ENCODE peak calls at places on chromosomes 3 and 15, in four cellular contexts. L, A, M and Z are unnamed samples.

GRCh38 chr3:4323246-4324027 is 20.3 kb downstream of the SETMAR start:
- DNase-seq in M (no peak), A (peak), L (no peak), Z (no peak)

GRCh38 chr3:100966807-100967206 is 26.4 kb downstream of the ABI3BP start:
- DNase-seq in A (peak), M (no peak), L (no peak), Z (no peak)

GRCh38 chr3:51942603-51943450 is 664 bp downstream of the PARP3 start:
- DNase-seq in L (peak), A (peak), M (peak), Z (peak)

GRCh38 chr3:192819001-192819569 is 91.7 kb upstream of the FGF12 start:
- DNase-seq in A (peak), L (no peak), M (peak), Z (peak)

GRCh38 chr3:138935864-138936762 is 10.8 kb downstream of the FOXL2 start:
- DNase-seq in L (peak), M (peak), A (peak), Z (peak)

GRCh38 chr3:195460355-195460754 is 17.5 kb upstream of the ACAP2 start:
- DNase-seq in M (no peak), L (no peak), A (no peak), Z (no peak)

GRCh38 chr3:11950576-11950975 is 53.6 kb upstream of the SYN2 start:
- DNase-seq in A (no peak), L (no peak), M (no peak), Z (no peak)

GRCh38 chr3:185270956-185271332 is 17.1 kb upstream of the EHHADH start:
- DNase-seq in M (no peak), L (no peak), A (no peak), Z (no peak)

GRCh38 chr15:56076651-56077050 is 83.2 kb upstream of the NEDD4 start:
- DNase-seq in M (no peak), A (no peak), L (no peak), Z (no peak)

GRCh38 chr3:66195347-66195783 is 25.4 kb upstream of the SLC25A26 start:
- DNase-seq in A (peak), M (peak), L (peak), Z (peak)

GRCh38 chr15:96325579-96326331 is 4.7 kb upstream of the NR2F2 start:
- DNase-seq in L (no peak), M (peak), A (peak), Z (peak)

GRCh38 chr15:63501256-63502089 is 2.9 kb upstream of the USP3 start:
- DNase-seq in A (peak), M (peak), L (peak), Z (peak)

GRCh38 chr15:82093774-82094211 is 48.0 kb upstream of the MEX3B start:
- DNase-seq in A (peak), M (peak), L (no peak), Z (peak)

GRCh38 chr15:90955911-90956310 is 1.2 kb downstream of the RCCD1 start:
- DNase-seq in M (no peak), A (no peak), L (no peak), Z (no peak)

GRCh38 chr3:13080026-13080425 is 6.8 kb upstream of the IQSEC1 start:
- DNase-seq in L (no peak), A (no peak), M (no peak), Z (no peak)

GRCh38 chr3:99666201-99666600 is 27.8 kb downstream of the COL8A1 start:
- DNase-seq in M (no peak), L (no peak), A (no peak), Z (no peak)
- H3K4me2 ChIP-seq in M (peak), L (no peak), A (peak), Z (no peak)

GRCh38 chr15:39573844-39574243 is 7.0 kb upstream of the THBS1 start:
- DNase-seq in A (peak), L (no peak), M (peak), Z (no peak)

GRCh38 chr15:39575180-39575579 is 5.7 kb upstream of the THBS1 start:
- DNase-seq in L (no peak), M (no peak), A (no peak), Z (no peak)

GRCh38 chr15:39578851-39579486 is 1.9 kb upstream of the THBS1 start:
- DNase-seq in A (peak), M (peak), L (no peak), Z (no peak)

GRCh38 chr15:39574416-39574815 is 6.5 kb upstream of the THBS1 start:
- DNase-seq in A (no peak), M (no peak), L (no peak), Z (no peak)

DNA sequence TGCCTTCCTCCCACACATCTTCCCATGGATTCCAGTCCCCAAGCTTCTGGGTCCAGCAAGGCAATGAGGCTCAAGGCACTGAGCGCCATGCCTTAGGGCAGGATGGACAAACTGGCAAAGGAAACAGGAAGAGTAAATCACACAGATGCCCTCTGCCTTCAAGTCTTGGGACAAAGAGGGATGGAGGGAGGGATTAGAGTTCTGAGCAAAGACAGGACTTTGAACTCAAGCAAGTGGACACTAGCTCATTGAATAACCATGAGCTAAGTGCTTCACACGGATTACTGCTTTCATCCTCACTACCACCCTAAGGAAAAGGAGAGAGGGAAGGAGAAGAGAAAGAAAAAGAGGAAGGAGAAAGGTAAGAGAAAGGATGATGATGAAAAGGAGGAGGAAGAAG is 7.6 kb upstream of the THBS1 start:
- DNase-seq in A (no peak), L (no peak), M (no peak), Z (no peak)
- H3K9ac ChIP-seq in A (no peak), L (no peak), M (no peak), Z (no peak)

DNA sequence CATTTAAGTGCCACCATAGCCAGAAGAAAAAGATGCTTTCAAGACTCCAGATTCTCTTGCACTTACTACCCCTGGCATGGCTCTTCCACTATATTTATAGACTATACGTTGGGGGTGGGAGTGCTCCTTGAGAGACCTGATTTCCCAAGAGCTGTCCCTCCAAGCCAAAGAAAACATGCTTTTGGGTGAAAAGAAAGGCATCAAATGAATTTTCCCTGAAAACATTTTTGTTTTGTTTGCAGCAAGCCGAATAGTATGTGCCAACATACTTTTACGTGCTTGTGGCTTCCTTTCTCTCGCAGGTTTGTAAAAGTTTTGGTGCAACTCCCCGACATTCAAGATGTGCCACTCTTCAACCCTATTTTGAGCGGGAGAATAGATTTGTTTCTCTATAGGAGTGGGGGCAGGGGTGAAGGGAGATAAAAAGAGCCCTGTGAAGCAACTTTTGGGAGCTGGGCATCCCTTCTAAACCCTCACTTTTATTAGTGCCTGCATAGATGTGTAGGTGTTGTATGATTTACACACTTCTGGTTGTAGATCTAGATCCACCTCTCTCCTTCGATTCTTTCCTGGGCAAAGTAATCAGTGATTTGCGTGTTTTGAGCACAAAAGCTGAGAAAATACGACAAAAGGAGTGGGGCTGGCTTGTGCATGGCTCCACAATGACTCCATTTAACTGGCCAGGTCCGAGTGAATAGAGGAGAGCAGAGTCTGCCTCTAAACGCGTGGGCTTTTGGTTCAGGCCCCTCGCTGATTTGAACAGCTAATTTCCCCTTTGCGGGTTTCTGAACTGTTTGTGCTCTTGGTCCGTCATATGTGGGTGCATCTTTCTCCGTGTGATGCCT is 17.6 kb downstream of the SOX2 start:
- DNase-seq in L (no peak), A (no peak), M (no peak), Z (peak)
- H3K27ac ChIP-seq in L (no peak), A (no peak), M (no peak), Z (no peak)

GRCh38 chr15:33188654-33189257 is 5.8 kb downstream of the FMN1 start:
- DNase-seq in M (no peak), L (no peak), A (no peak), Z (no peak)
- H3K4me2 ChIP-seq in M (no peak), L (no peak), A (no peak), Z (no peak)

DNA sequence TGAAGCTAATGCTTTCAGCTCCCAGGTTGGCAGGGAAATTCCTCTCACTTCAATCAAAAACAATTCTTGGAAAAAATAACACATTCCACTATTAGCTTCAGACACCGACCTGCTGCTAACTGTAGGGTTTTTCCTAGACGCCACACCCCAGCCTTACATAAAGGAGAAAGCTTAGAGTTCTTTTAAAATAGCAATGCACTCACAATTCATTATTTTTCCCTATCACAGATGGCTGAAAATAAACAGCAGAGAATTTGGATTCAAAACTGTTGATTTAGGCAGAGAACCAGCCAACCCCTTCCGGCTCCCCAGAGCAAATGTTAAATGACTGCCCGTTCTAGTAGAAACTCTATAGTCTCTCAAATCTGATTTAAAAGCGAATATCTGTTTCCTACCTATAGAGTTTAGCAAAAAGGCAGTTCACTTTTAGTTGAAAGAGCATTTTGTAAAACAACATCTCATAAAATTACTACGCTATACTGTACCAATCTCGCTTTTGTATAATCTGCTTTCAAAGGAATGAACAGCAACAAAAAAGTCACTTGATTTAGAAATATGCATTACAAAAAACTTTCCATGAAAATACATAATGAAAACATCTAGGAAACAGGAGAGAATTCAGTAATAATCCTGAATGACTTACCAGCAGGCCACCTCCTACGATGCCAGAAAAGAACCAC is 581 bp downstream of the TM4SF1 start:
- DNase-seq in M (peak), A (peak), L (no peak), Z (peak)
- H3K9ac ChIP-seq in M (peak), A (peak), L (no peak), Z (peak)

DNA sequence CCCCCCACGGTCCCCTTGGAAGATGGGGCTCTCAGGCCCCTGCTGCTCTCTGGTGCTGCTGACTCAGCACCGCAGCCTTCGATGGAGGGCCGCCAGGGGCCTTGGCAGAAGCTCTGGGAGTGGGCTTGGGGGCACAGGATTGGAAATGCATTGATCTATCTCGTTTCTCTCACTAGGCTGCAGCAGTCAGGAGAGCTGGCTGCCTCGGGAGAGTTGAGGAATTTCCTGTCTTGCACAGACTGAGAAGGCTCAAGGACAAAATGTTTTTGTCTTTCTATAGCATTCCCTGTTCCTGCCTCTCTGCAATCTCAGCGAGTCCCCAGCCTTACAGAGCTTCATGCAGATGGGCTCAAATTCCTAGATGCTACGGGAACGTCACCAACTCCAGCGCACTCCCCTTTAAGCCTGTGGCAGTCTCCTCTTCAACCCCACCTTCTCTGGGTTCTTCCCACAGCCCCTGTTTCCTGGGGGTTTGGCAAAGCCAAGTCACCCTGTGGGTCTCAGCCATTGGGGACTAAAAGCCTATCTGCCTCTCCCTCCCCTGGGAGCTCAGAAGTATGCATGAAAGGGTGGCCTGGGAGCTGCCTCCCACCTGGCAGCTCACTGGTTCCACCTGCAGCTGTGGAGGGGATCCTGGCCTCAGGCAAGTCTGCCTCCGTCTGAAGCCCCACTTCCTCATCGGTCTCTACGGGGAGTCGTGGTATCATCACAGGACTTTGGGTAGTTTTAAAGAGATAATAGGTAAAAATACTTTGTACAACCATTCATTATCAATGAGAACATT is 127.4 kb upstream of the HACD2 start:
- DNase-seq in M (no peak), L (peak), A (no peak), Z (no peak)
- H3K27ac ChIP-seq in M (no peak), L (no peak), A (no peak), Z (no peak)